ENCODE peak calls at places on chromosomes 13 and 19, in five cellular contexts. U is hepatic stellate cell; W is fibroblast of lung; P is HTR-8/SVneo; C is stimulated activated CD8-positive, alpha-beta memory T cell treated with anti-CD3 and anti-CD28 coated beads, Interleukin-2, amount 100 ng/mL, for 48 hours. A is an unnamed sample.

GRCh38 chr13:113648218-113648615 is 9.8 kb downstream of the ATP4B start:
- DNase-seq in U (no peak), W (no peak), P (no peak), C (no peak), A (no peak)

GRCh38 chr19:48351341-48351752 is 12.4 kb downstream of the TMEM143 start:
- DNase-seq in U (peak; percentile 77), W (peak; percentile 49), P (peak; percentile 65), C (peak; percentile 73), A (peak; percentile 52)

GRCh38 chr13:90746230-90746629 is 601.3 kb upstream of the MIR17HG start:
- DNase-seq in U (no peak), W (no peak), P (no peak), C (no peak), A (no peak)

GRCh38 chr19:36573948-36574726 is 1.0 kb upstream of the ZNF529 start:
- DNase-seq in U (no peak), W (peak; percentile 28), P (no peak), C (no peak), A (peak; percentile 32)

GRCh38 chr13:48263196-48263595 is 30.2 kb downstream of the ITM2B start:
- DNase-seq in U (no peak), W (no peak), P (no peak), C (no peak), A (no peak)

GRCh38 chr13:41352935-41353801 is 42.1 kb downstream of the NAA16 start:
- DNase-seq in U (peak; percentile 41), W (peak; percentile 66), P (peak; percentile 21), C (no peak), A (peak; percentile 69)

GRCh38 chr13:39875583-39875982 is 220.1 kb downstream of the COG6 start:
- DNase-seq in U (no peak), W (no peak), P (no peak), C (no peak), A (peak; percentile 57)

GRCh38 chr19:18419195-18419698 is at the start of gene SSBP4:
- DNase-seq in U (peak; percentile 94), W (peak; percentile 78), P (peak; percentile 80), C (peak; percentile 65), A (peak; percentile 81)

GRCh38 chr19:3482507-3483225 is 575 bp downstream of the SMIM44 start:
- DNase-seq in U (no peak), W (no peak), P (no peak), C (no peak), A (no peak)

GRCh38 chr19:39590265-39590664 is 12.1 kb upstream of the LGALS13 start:
- DNase-seq in U (no peak), W (no peak), P (no peak), C (no peak), A (no peak)

GRCh38 chr19:4504297-4504701 is 14.0 kb downstream of the PLIN4 start:
- DNase-seq in U (no peak), W (no peak), P (no peak), C (no peak), A (no peak)

GRCh38 chr19:40284251-40284500 is 969 bp downstream of the AKT2 start:
- DNase-seq in U (no peak), W (no peak), P (no peak), C (no peak), A (no peak)

GRCh38 chr19:7969560-7969949 is 26.1 kb upstream of the TIMM44 start:
- DNase-seq in U (no peak), W (no peak), P (no peak), C (no peak), A (no peak)

GRCh38 chr13:24147570-24147963 is 13.0 kb upstream of the SPATA13 start:
- DNase-seq in U (no peak), W (no peak), P (no peak), C (no peak), A (no peak)